ENCODE peak calls at places on chromosome 15, in nine cellular contexts. One of them, this sample, is unnamed.

GRCh38 chr15:62895139-62895866 is 147.2 kb upstream of the TPM1 start:
- DNase-seq in bronchial epithelial cell: peak
- DNase-seq in nephron progenitor cell: no peak
- DNase-seq in A549: peak
- DNase-seq in type B pancreatic cell: no peak
- DNase-seq in colonic mucosa: no peak
- DNase-seq in endodermal cell: no peak
- DNase-seq in WTC11: no peak
- DNase-seq in Calu3: peak
- DNase-seq in this sample: peak

GRCh38 chr15:31108836-31109235 is 7.3 kb upstream of the TRPM1 start:
- DNase-seq in bronchial epithelial cell: no peak
- DNase-seq in nephron progenitor cell: no peak
- DNase-seq in A549: no peak
- DNase-seq in type B pancreatic cell: no peak
- DNase-seq in colonic mucosa: no peak
- DNase-seq in endodermal cell: no peak
- DNase-seq in WTC11: no peak
- DNase-seq in Calu3: no peak
- DNase-seq in this sample: no peak

GRCh38 chr15:65460948-65461347 is 38.2 kb upstream of the IGDCC4 start:
- DNase-seq in bronchial epithelial cell: peak
- DNase-seq in nephron progenitor cell: no peak
- DNase-seq in A549: no peak
- DNase-seq in type B pancreatic cell: no peak
- DNase-seq in colonic mucosa: no peak
- DNase-seq in endodermal cell: no peak
- DNase-seq in WTC11: no peak
- DNase-seq in Calu3: no peak
- DNase-seq in this sample: peak

GRCh38 chr15:80478075-80478474 is 73.9 kb downstream of the ARNT2 start:
- DNase-seq in bronchial epithelial cell: no peak
- DNase-seq in nephron progenitor cell: no peak
- DNase-seq in A549: no peak
- DNase-seq in type B pancreatic cell: no peak
- DNase-seq in colonic mucosa: no peak
- DNase-seq in endodermal cell: no peak
- DNase-seq in WTC11: no peak
- DNase-seq in Calu3: no peak
- DNase-seq in this sample: no peak

GRCh38 chr15:59174846-59175831 is 31.5 kb upstream of the LDHAL6B start:
- DNase-seq in bronchial epithelial cell: peak
- DNase-seq in nephron progenitor cell: peak
- DNase-seq in A549: peak
- DNase-seq in type B pancreatic cell: no peak
- DNase-seq in colonic mucosa: peak
- DNase-seq in endodermal cell: peak
- DNase-seq in WTC11: peak
- DNase-seq in Calu3: peak
- DNase-seq in this sample: peak

GRCh38 chr15:36152961-36153360 is 426.5 kb upstream of the CDIN1 start:
- DNase-seq in bronchial epithelial cell: no peak
- DNase-seq in nephron progenitor cell: no peak
- DNase-seq in A549: no peak
- DNase-seq in type B pancreatic cell: no peak
- DNase-seq in colonic mucosa: no peak
- DNase-seq in endodermal cell: no peak
- DNase-seq in WTC11: no peak
- DNase-seq in Calu3: no peak
- DNase-seq in this sample: no peak

GRCh38 chr15:58738051-58738707 is 11.3 kb downstream of the ADAM10 start:
- DNase-seq in bronchial epithelial cell: peak
- DNase-seq in nephron progenitor cell: no peak
- DNase-seq in A549: no peak
- DNase-seq in type B pancreatic cell: no peak
- DNase-seq in colonic mucosa: no peak
- DNase-seq in endodermal cell: no peak
- DNase-seq in WTC11: no peak
- DNase-seq in Calu3: no peak
- DNase-seq in this sample: peak

GRCh38 chr15:37015476-37015875 is 84.9 kb downstream of the MEIS2 start:
- DNase-seq in bronchial epithelial cell: no peak
- DNase-seq in nephron progenitor cell: no peak
- DNase-seq in A549: no peak
- DNase-seq in type B pancreatic cell: no peak
- DNase-seq in colonic mucosa: no peak
- DNase-seq in endodermal cell: no peak
- DNase-seq in WTC11: no peak
- DNase-seq in Calu3: no peak
- DNase-seq in this sample: no peak

GRCh38 chr15:86494475-86494874 is 414.8 kb downstream of the AGBL1 start:
- DNase-seq in bronchial epithelial cell: peak
- DNase-seq in nephron progenitor cell: no peak
- DNase-seq in A549: no peak
- DNase-seq in type B pancreatic cell: no peak
- DNase-seq in colonic mucosa: no peak
- DNase-seq in endodermal cell: no peak
- DNase-seq in WTC11: no peak
- DNase-seq in Calu3: no peak
- DNase-seq in this sample: peak

GRCh38 chr15:79680721-79681120 is 216.1 kb downstream of the MTHFS start:
- DNase-seq in bronchial epithelial cell: peak
- DNase-seq in nephron progenitor cell: no peak
- DNase-seq in A549: peak
- DNase-seq in type B pancreatic cell: no peak
- DNase-seq in colonic mucosa: no peak
- DNase-seq in endodermal cell: peak
- DNase-seq in WTC11: no peak
- DNase-seq in Calu3: peak
- DNase-seq in this sample: peak

GRCh38 chr15:75453703-75454470 is 2.4 kb upstream of the SIN3A start:
- DNase-seq in bronchial epithelial cell: peak
- DNase-seq in nephron progenitor cell: peak
- DNase-seq in A549: peak
- DNase-seq in type B pancreatic cell: peak
- DNase-seq in colonic mucosa: peak
- DNase-seq in endodermal cell: peak
- DNase-seq in WTC11: peak
- DNase-seq in Calu3: peak
- DNase-seq in this sample: peak

GRCh38 chr15:87777054-87777498 is 479.5 kb downstream of the NTRK3 start:
- DNase-seq in bronchial epithelial cell: no peak
- DNase-seq in nephron progenitor cell: peak
- DNase-seq in A549: no peak
- DNase-seq in type B pancreatic cell: no peak
- DNase-seq in colonic mucosa: no peak
- DNase-seq in endodermal cell: no peak
- DNase-seq in WTC11: no peak
- DNase-seq in Calu3: no peak
- DNase-seq in this sample: no peak

GRCh38 chr15:65068436-65068835 is 645 bp upstream of the RASL12 start:
- DNase-seq in bronchial epithelial cell: no peak
- DNase-seq in nephron progenitor cell: no peak
- DNase-seq in A549: no peak
- DNase-seq in type B pancreatic cell: no peak
- DNase-seq in colonic mucosa: no peak
- DNase-seq in endodermal cell: no peak
- DNase-seq in WTC11: no peak
- DNase-seq in Calu3: no peak
- DNase-seq in this sample: no peak

GRCh38 chr15:73935547-73935946 is 9.3 kb downstream of the LOXL1 start:
- DNase-seq in bronchial epithelial cell: peak
- DNase-seq in nephron progenitor cell: no peak
- DNase-seq in A549: no peak
- DNase-seq in type B pancreatic cell: no peak
- DNase-seq in colonic mucosa: no peak
- DNase-seq in endodermal cell: no peak
- DNase-seq in WTC11: no peak
- DNase-seq in Calu3: no peak
- DNase-seq in this sample: peak

GRCh38 chr15:73936588-73937312 is 10.5 kb downstream of the LOXL1 start:
- DNase-seq in bronchial epithelial cell: no peak
- DNase-seq in nephron progenitor cell: no peak
- DNase-seq in A549: no peak
- DNase-seq in type B pancreatic cell: no peak
- DNase-seq in colonic mucosa: no peak
- DNase-seq in endodermal cell: no peak
- DNase-seq in WTC11: no peak
- DNase-seq in Calu3: no peak
- DNase-seq in this sample: no peak

GRCh38 chr15:73937313-73937695 is 11.0 kb downstream of the LOXL1 start:
- DNase-seq in bronchial epithelial cell: no peak
- DNase-seq in nephron progenitor cell: no peak
- DNase-seq in A549: no peak
- DNase-seq in type B pancreatic cell: no peak
- DNase-seq in colonic mucosa: no peak
- DNase-seq in endodermal cell: no peak
- DNase-seq in WTC11: no peak
- DNase-seq in Calu3: no peak
- DNase-seq in this sample: no peak

GRCh38 chr15:73937726-73938125 is 11.5 kb downstream of the LOXL1 start:
- DNase-seq in bronchial epithelial cell: no peak
- DNase-seq in nephron progenitor cell: no peak
- DNase-seq in A549: no peak
- DNase-seq in type B pancreatic cell: no peak
- DNase-seq in colonic mucosa: no peak
- DNase-seq in endodermal cell: no peak
- DNase-seq in WTC11: no peak
- DNase-seq in Calu3: no peak
- DNase-seq in this sample: no peak

GRCh38 chr15:73936181-73936580 is 9.9 kb downstream of the LOXL1 start:
- DNase-seq in bronchial epithelial cell: peak
- DNase-seq in nephron progenitor cell: no peak
- DNase-seq in A549: no peak
- DNase-seq in type B pancreatic cell: no peak
- DNase-seq in colonic mucosa: no peak
- DNase-seq in endodermal cell: no peak
- DNase-seq in WTC11: no peak
- DNase-seq in Calu3: no peak
- DNase-seq in this sample: peak
- TF ChIP-seq CTCF in bronchial epithelial cell: no peak
- TF ChIP-seq CTCF in nephron progenitor cell: no peak
- TF ChIP-seq CTCF in A549: no peak
- TF ChIP-seq CTCF in type B pancreatic cell: no peak
- TF ChIP-seq CTCF in colonic mucosa: no peak
- TF ChIP-seq CTCF in endodermal cell: peak
- TF ChIP-seq CTCF in WTC11: no peak
- TF ChIP-seq CTCF in Calu3: no peak
- TF ChIP-seq CTCF in this sample: peak

DNA sequence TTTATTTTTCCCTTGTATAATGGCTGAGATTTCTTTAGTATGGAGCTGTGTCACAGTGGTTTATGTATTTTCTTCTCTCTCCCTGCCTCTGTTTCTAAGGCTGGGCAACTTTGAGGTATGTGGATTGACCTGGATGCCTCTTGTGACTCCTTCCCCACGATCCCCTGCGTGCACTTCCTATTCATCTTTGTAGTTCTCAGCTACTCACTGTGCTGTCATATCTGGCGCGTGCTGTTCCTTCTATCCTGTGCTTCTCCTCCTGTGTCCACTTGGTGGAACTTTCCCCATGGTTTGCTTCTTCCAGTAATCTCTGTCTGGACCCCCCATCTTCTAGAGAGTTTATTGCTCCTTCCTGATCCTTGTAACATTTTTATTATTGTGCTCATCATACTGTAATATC is 97.3 kb downstream of the AKAP13 start:
- DNase-seq in bronchial epithelial cell: peak
- DNase-seq in nephron progenitor cell: no peak
- DNase-seq in A549: peak
- DNase-seq in type B pancreatic cell: no peak
- DNase-seq in colonic mucosa: no peak
- DNase-seq in endodermal cell: no peak
- DNase-seq in WTC11: no peak
- DNase-seq in Calu3: no peak
- DNase-seq in this sample: peak
- TF ChIP-seq CTCF in bronchial epithelial cell: no peak
- TF ChIP-seq CTCF in nephron progenitor cell: no peak
- TF ChIP-seq CTCF in A549: no peak
- TF ChIP-seq CTCF in type B pancreatic cell: peak
- TF ChIP-seq CTCF in colonic mucosa: no peak
- TF ChIP-seq CTCF in endodermal cell: peak
- TF ChIP-seq CTCF in WTC11: no peak
- TF ChIP-seq CTCF in Calu3: no peak
- TF ChIP-seq CTCF in this sample: no peak

DNA sequence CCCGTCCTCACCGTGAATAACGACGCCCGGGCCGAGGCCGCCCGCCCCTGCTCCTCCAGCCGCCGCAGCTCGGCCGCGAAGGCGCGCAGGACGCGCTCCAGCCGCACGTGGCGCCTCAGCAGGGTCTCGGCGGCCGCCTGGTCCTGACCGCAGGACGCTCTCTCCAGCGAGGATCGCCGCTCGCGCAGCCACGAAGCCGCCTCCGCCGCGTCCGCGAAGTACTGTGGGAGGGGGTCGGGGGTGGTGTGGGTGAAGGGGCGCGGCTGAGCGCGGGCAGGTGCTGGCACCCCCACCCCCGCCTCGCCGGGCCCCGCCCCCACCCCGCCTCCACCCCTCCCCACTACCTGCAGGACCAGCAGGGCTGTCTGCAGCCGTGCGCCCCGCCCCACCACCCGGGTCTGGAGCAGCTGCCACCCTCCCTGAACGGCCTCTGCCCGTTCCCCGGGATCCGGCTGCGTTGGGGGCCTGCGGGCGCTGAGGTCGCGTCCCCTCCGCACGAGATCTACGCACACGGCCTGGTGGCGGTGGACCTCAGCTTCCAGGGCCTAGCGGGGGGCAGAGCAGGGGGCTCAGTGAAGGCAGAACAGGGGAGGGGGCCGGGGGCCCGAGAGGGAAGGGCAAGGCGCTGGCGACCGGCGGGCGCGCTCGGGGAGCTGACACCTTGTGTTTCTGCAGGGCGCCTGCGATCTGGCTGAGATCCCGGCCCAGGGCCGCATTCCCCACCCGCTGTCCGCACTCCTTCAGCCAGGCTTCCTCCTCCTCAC is 11.7 kb downstream of the SPTBN5 start:
- DNase-seq in bronchial epithelial cell: no peak
- DNase-seq in nephron progenitor cell: peak
- DNase-seq in A549: no peak
- DNase-seq in type B pancreatic cell: no peak
- DNase-seq in colonic mucosa: peak
- DNase-seq in endodermal cell: peak
- DNase-seq in WTC11: peak
- DNase-seq in Calu3: no peak
- DNase-seq in this sample: no peak
- TF ChIP-seq CTCF in bronchial epithelial cell: no peak
- TF ChIP-seq CTCF in nephron progenitor cell: no peak
- TF ChIP-seq CTCF in A549: no peak
- TF ChIP-seq CTCF in type B pancreatic cell: no peak
- TF ChIP-seq CTCF in colonic mucosa: no peak
- TF ChIP-seq CTCF in endodermal cell: peak
- TF ChIP-seq CTCF in WTC11: no peak
- TF ChIP-seq CTCF in Calu3: no peak
- TF ChIP-seq CTCF in this sample: no peak

DNA sequence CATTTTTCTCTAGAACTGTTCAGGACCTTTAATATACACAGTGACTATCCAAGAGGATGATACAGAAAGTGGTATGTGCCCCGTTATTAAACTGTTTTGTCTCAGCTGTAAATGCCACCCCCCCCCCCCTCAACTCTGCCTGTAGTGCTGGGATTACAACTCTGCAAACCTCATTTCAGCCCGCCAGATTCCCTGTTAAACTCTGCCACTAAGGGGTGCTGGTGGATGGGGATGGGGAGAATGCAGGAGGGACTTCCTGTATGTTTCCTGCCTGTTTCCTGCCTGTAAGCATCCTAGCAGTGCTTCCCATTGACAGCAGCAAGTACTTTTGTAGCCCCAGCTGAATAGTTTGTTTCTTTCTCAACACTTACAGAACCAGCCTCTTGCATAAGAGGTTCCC is 301.7 kb upstream of the RORA start:
- DNase-seq in bronchial epithelial cell: no peak
- DNase-seq in nephron progenitor cell: no peak
- DNase-seq in A549: no peak
- DNase-seq in type B pancreatic cell: no peak
- DNase-seq in colonic mucosa: no peak
- DNase-seq in endodermal cell: peak
- DNase-seq in WTC11: peak
- DNase-seq in Calu3: no peak
- DNase-seq in this sample: no peak
- TF ChIP-seq CTCF in bronchial epithelial cell: no peak
- TF ChIP-seq CTCF in nephron progenitor cell: no peak
- TF ChIP-seq CTCF in A549: no peak
- TF ChIP-seq CTCF in type B pancreatic cell: no peak
- TF ChIP-seq CTCF in colonic mucosa: no peak
- TF ChIP-seq CTCF in endodermal cell: peak
- TF ChIP-seq CTCF in WTC11: no peak
- TF ChIP-seq CTCF in Calu3: no peak
- TF ChIP-seq CTCF in this sample: no peak